ENCODE peak calls at places on chromosomes 13 and 19, in seven cellular contexts. F is brain microvascular endothelial cell, A is RWPE1, Q is HCT116, R is Peyer's patch, S is uterus, C is psoas muscle. L is an unnamed sample.

GRCh38 chr13:40168425-40169155 is 497.9 kb downstream of the FOXO1 start:
- DNase-seq in F (no peak), A (no peak), Q (no peak), R (no peak), S (no peak), C (no peak), L (no peak)

GRCh38 chr19:17867087-17867486 is 4.7 kb upstream of the SLC5A5 start:
- DNase-seq in F (no peak), A (no peak), Q (no peak), R (no peak), S (no peak), C (no peak), L (no peak)

GRCh38 chr19:13492128-13492527 is 14.2 kb downstream of the CACNA1A start:
- DNase-seq in F (peak), A (no peak), Q (no peak), R (no peak), S (no peak), C (no peak), L (no peak)

GRCh38 chr13:48094404-48094780 is 512 bp downstream of the MED4 start:
- DNase-seq in F (no peak), A (peak), Q (no peak), R (peak), S (no peak), C (no peak), L (peak)

GRCh38 chr13:113963376-113963775 is 10.5 kb downstream of the C13orf46 start:
- DNase-seq in F (no peak), A (no peak), Q (no peak), R (no peak), S (no peak), C (peak), L (no peak)

GRCh38 chr13:35855531-35856019 is 275.6 kb downstream of the DCLK1 start:
- DNase-seq in F (no peak), A (peak), Q (peak), R (no peak), S (no peak), C (no peak), L (peak)

GRCh38 chr19:51407631-51408131 is 9.8 kb downstream of the SIGLEC10 start:
- DNase-seq in F (peak), A (peak), Q (peak), R (peak), S (no peak), C (no peak), L (no peak)

GRCh38 chr13:106917673-106918652 is 350.0 kb upstream of the ARGLU1 start:
- DNase-seq in F (peak), A (peak), Q (peak), R (peak), S (peak), C (peak), L (peak)

GRCh38 chr13:26062853-26063444 is 11.1 kb upstream of the SHISA2 start:
- DNase-seq in F (peak), A (peak), Q (peak), R (no peak), S (no peak), C (no peak), L (peak)

GRCh38 chr13:106874308-106874707 is 306.4 kb upstream of the ARGLU1 start:
- DNase-seq in F (no peak), A (no peak), Q (no peak), R (no peak), S (no peak), C (no peak), L (no peak)

GRCh38 chr19:13985771-13986347 is 20.3 kb downstream of the RFX1 start:
- DNase-seq in F (no peak), A (no peak), Q (no peak), R (no peak), S (no peak), C (no peak), L (no peak)

GRCh38 chr19:40257096-40257517 is 28.0 kb downstream of the AKT2 start:
- DNase-seq in F (no peak), A (peak), Q (no peak), R (no peak), S (no peak), C (peak), L (no peak)

GRCh38 chr19:35149463-35149862 is 5.1 kb upstream of the FXYD5 start:
- DNase-seq in F (no peak), A (no peak), Q (no peak), R (no peak), S (no peak), C (no peak), L (no peak)

GRCh38 chr19:8696993-8697392 is 1.6 kb downstream of the ACTL9 start:
- DNase-seq in F (no peak), A (no peak), Q (no peak), R (no peak), S (no peak), C (no peak), L (no peak)

GRCh38 chr19:36136975-36137686 is 2.7 kb upstream of the CAPNS1 start:
- DNase-seq in F (peak), A (peak), Q (peak), R (peak), S (peak), C (peak), L (peak)

DNA sequence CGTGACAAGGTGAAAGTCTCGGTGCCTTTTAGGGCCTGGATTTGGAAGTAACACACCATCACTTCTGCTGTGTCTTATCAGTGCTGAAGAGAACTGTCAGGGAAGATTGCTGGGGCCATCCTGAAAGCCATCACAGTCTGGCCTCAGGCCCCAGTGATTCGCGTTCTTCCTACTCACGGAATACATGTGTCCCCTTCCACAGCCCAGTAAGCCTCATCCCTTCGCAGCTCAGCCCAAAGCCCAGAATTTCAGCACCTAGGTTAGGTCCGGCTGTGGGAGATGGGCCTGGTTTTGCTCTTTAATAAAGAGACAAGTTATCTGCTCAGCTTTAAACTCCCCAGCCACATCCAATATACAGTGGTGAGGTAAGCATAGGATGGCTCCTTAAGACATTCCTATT is 113.0 kb upstream of the SPACA7 start:
- DNase-seq in F (no peak), A (no peak), Q (no peak), R (no peak), S (no peak), C (no peak), L (no peak)
- H3K27ac ChIP-seq in F (no peak), A (no peak), Q (no peak), R (no peak), S (no peak), C (no peak), L (no peak)

GRCh38 chr13:110963554-110963970 is 48.7 kb upstream of the ANKRD10 start:
- DNase-seq in F (no peak), A (no peak), Q (no peak), R (no peak), S (no peak), C (no peak), L (no peak)
- H3K27ac ChIP-seq in F (no peak), A (no peak), Q (peak), R (no peak), S (no peak), C (no peak), L (no peak)

GRCh38 chr19:2490659-2491058 is 14.7 kb downstream of the GADD45B start:
- DNase-seq in F (no peak), A (no peak), Q (no peak), R (no peak), S (no peak), C (no peak), L (no peak)

GRCh38 chr19:2488942-2489731 is 13.2 kb downstream of the GADD45B start:
- DNase-seq in F (no peak), A (no peak), Q (no peak), R (peak), S (no peak), C (peak), L (peak)

GRCh38 chr19:2487090-2487489 is 11.2 kb downstream of the GADD45B start:
- DNase-seq in F (no peak), A (no peak), Q (no peak), R (no peak), S (no peak), C (no peak), L (no peak)

GRCh38 chr19:2487780-2488330 is 11.9 kb downstream of the GADD45B start:
- DNase-seq in F (no peak), A (no peak), Q (no peak), R (no peak), S (no peak), C (no peak), L (no peak)

GRCh38 chr19:2488405-2488941 is 12.5 kb downstream of the GADD45B start:
- DNase-seq in F (no peak), A (no peak), Q (no peak), R (peak), S (no peak), C (no peak), L (no peak)
- H3K27ac ChIP-seq in F (no peak), A (peak), Q (no peak), R (peak), S (no peak), C (peak), L (no peak)

DNA sequence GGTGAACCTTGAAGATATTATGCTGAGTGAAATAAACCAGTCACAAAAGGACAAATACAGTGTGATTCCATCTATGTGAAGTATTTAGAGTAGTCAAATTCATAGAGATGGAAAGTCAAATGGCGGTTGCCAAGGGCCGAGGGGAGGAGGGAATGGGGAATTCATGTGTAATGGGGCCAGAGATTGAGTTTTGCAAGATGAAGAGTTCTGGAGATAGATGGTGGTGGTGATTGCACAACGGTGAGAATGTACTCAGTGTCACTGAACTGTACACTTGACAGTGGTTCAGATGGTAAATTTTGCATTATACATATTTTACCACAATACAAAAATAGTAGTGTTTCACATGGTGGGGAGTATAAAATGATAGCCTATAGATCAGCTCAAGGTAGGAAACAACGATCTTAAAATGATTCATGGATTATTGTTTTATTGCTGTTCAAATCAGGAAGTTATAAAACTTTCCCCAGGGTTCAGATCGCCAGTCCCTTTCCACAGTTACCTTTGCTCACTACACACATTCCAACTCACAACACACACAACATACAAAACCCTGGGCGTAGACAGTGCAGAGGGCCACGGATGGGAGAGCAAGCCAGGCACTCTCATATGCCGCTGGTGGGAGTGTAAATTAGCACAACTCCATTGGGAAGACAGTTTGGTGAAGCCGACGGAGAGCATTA is 219.9 kb downstream of the ZIC5 start:
- DNase-seq in F (no peak), A (no peak), Q (no peak), R (peak), S (no peak), C (no peak), L (no peak)
- H3K27ac ChIP-seq in F (no peak), A (no peak), Q (no peak), R (peak), S (no peak), C (no peak), L (no peak)

GRCh38 chr19:49560358-49560900 is 19.9 kb downstream of the NOSIP start:
- DNase-seq in F (no peak), A (no peak), Q (no peak), R (peak), S (no peak), C (peak), L (no peak)
- H3K27ac ChIP-seq in F (no peak), A (no peak), Q (no peak), R (peak), S (no peak), C (peak), L (peak)

GRCh38 chr13:108266316-108266936 is 3.1 kb upstream of the TNFSF13B start:
- DNase-seq in F (no peak), A (no peak), Q (no peak), R (no peak), S (no peak), C (no peak), L (peak)
- H3K27ac ChIP-seq in F (no peak), A (no peak), Q (no peak), R (no peak), S (no peak), C (no peak), L (peak)

DNA sequence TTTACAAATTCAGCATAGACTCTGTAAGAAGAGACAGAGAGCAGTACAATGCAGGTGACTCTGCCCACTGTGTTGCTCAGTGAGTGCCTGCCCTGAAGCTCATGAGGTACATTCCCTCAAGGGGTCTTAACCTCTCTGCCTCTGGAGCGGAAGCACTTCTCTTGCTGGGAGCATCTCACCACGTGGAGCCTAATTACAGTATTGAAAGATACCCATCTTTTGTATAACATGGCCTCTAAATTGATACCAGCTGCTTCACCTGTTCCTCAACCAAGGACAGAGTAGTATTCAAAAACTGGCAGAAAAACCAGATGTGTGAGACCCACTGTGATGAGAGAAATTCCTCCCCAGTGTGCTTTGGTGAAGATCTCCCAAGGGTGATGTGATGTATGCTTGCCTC is 77.1 kb downstream of the SACS start:
- DNase-seq in F (no peak), A (no peak), Q (no peak), R (no peak), S (no peak), C (no peak), L (no peak)
- H3K27ac ChIP-seq in F (no peak), A (no peak), Q (no peak), R (no peak), S (no peak), C (no peak), L (no peak)

L was measured in A673.